ENCODE peak calls at places on chromosomes 13 and 19, in six cellular contexts. One of them, this sample, is unnamed.

GRCh38 chr13:25037057-25037813 is 58.7 kb upstream of the PABPC3 start:
- DNase-seq in frontal cortex: peak
- DNase-seq in GM23338: peak
- DNase-seq in glomerular endothelial cell: peak
- DNase-seq in activated CD8-positive, alpha-beta memory T cell treated with anti-CD3 and anti-CD28 coated beads for 1 hour: no peak
- DNase-seq in heart right ventricle: no peak
- DNase-seq in this sample: peak

GRCh38 chr13:31245974-31246373 is 46.2 kb downstream of the B3GLCT start:
- DNase-seq in frontal cortex: no peak
- DNase-seq in GM23338: no peak
- DNase-seq in glomerular endothelial cell: no peak
- DNase-seq in activated CD8-positive, alpha-beta memory T cell treated with anti-CD3 and anti-CD28 coated beads for 1 hour: no peak
- DNase-seq in heart right ventricle: no peak
- DNase-seq in this sample: no peak

GRCh38 chr19:10586396-10586795 is 716 bp downstream of the AP1M2 start:
- DNase-seq in frontal cortex: no peak
- DNase-seq in GM23338: no peak
- DNase-seq in glomerular endothelial cell: no peak
- DNase-seq in activated CD8-positive, alpha-beta memory T cell treated with anti-CD3 and anti-CD28 coated beads for 1 hour: no peak
- DNase-seq in heart right ventricle: no peak
- DNase-seq in this sample: no peak

GRCh38 chr19:33749619-33750175 is 47.0 kb upstream of the KCTD15 start:
- DNase-seq in frontal cortex: no peak
- DNase-seq in GM23338: no peak
- DNase-seq in glomerular endothelial cell: no peak
- DNase-seq in activated CD8-positive, alpha-beta memory T cell treated with anti-CD3 and anti-CD28 coated beads for 1 hour: no peak
- DNase-seq in heart right ventricle: no peak
- DNase-seq in this sample: no peak

GRCh38 chr19:23470873-23471555 is 75.7 kb upstream of the ZNF91 start:
- DNase-seq in frontal cortex: no peak
- DNase-seq in GM23338: peak
- DNase-seq in glomerular endothelial cell: no peak
- DNase-seq in activated CD8-positive, alpha-beta memory T cell treated with anti-CD3 and anti-CD28 coated beads for 1 hour: no peak
- DNase-seq in heart right ventricle: no peak
- DNase-seq in this sample: no peak

GRCh38 chr13:40812724-40813445 is 23.5 kb downstream of the SLC25A15 start:
- DNase-seq in frontal cortex: no peak
- DNase-seq in GM23338: no peak
- DNase-seq in glomerular endothelial cell: no peak
- DNase-seq in activated CD8-positive, alpha-beta memory T cell treated with anti-CD3 and anti-CD28 coated beads for 1 hour: no peak
- DNase-seq in heart right ventricle: no peak
- DNase-seq in this sample: no peak

GRCh38 chr13:45451282-45451681 is 13.5 kb upstream of the COG3 start:
- DNase-seq in frontal cortex: no peak
- DNase-seq in GM23338: no peak
- DNase-seq in glomerular endothelial cell: no peak
- DNase-seq in activated CD8-positive, alpha-beta memory T cell treated with anti-CD3 and anti-CD28 coated beads for 1 hour: no peak
- DNase-seq in heart right ventricle: no peak
- DNase-seq in this sample: no peak

GRCh38 chr13:35889560-35889959 is 241.6 kb downstream of the DCLK1 start:
- DNase-seq in frontal cortex: no peak
- DNase-seq in GM23338: no peak
- DNase-seq in glomerular endothelial cell: no peak
- DNase-seq in activated CD8-positive, alpha-beta memory T cell treated with anti-CD3 and anti-CD28 coated beads for 1 hour: no peak
- DNase-seq in heart right ventricle: no peak
- DNase-seq in this sample: no peak

GRCh38 chr13:71054358-71054757 is 812.6 kb downstream of the DACH1 start:
- DNase-seq in frontal cortex: no peak
- DNase-seq in GM23338: no peak
- DNase-seq in glomerular endothelial cell: no peak
- DNase-seq in activated CD8-positive, alpha-beta memory T cell treated with anti-CD3 and anti-CD28 coated beads for 1 hour: no peak
- DNase-seq in heart right ventricle: no peak
- DNase-seq in this sample: no peak

GRCh38 chr19:5314012-5314906 is 26.4 kb downstream of the PTPRS start:
- DNase-seq in frontal cortex: no peak
- DNase-seq in GM23338: no peak
- DNase-seq in glomerular endothelial cell: no peak
- DNase-seq in activated CD8-positive, alpha-beta memory T cell treated with anti-CD3 and anti-CD28 coated beads for 1 hour: no peak
- DNase-seq in heart right ventricle: no peak
- DNase-seq in this sample: no peak

GRCh38 chr19:16067205-16067938 is 8.9 kb upstream of the TPM4 start:
- DNase-seq in frontal cortex: peak
- DNase-seq in GM23338: no peak
- DNase-seq in glomerular endothelial cell: no peak
- DNase-seq in activated CD8-positive, alpha-beta memory T cell treated with anti-CD3 and anti-CD28 coated beads for 1 hour: no peak
- DNase-seq in heart right ventricle: peak
- DNase-seq in this sample: peak

GRCh38 chr13:29855784-29856183 is 5.4 kb upstream of the UBL3 start:
- DNase-seq in frontal cortex: no peak
- DNase-seq in GM23338: no peak
- DNase-seq in glomerular endothelial cell: no peak
- DNase-seq in activated CD8-positive, alpha-beta memory T cell treated with anti-CD3 and anti-CD28 coated beads for 1 hour: no peak
- DNase-seq in heart right ventricle: no peak
- DNase-seq in this sample: no peak

GRCh38 chr19:33678796-33679195 is 57.0 kb downstream of the CHST8 start:
- DNase-seq in frontal cortex: peak
- DNase-seq in GM23338: no peak
- DNase-seq in glomerular endothelial cell: no peak
- DNase-seq in activated CD8-positive, alpha-beta memory T cell treated with anti-CD3 and anti-CD28 coated beads for 1 hour: no peak
- DNase-seq in heart right ventricle: no peak
- DNase-seq in this sample: no peak

GRCh38 chr13:40580566-40581276 is 85.7 kb downstream of the FOXO1 start:
- DNase-seq in frontal cortex: no peak
- DNase-seq in GM23338: no peak
- DNase-seq in glomerular endothelial cell: no peak
- DNase-seq in activated CD8-positive, alpha-beta memory T cell treated with anti-CD3 and anti-CD28 coated beads for 1 hour: no peak
- DNase-seq in heart right ventricle: no peak
- DNase-seq in this sample: no peak